ENCODE peak calls at places on chromosomes 3 and 15, in four cellular contexts. N, F, D and A are unnamed samples.

GRCh38 chr3:13902648-13903238 is 22.9 kb upstream of the WNT7A start:
- DNase-seq in N (no peak), F (no peak), D (no peak), A (no peak)

GRCh38 chr15:99059010-99059981 is 45.6 kb upstream of the SYNM start:
- DNase-seq in N (peak), F (peak), D (peak), A (peak)

GRCh38 chr3:64150527-64151238 is 74.6 kb downstream of the PRICKLE2 start:
- DNase-seq in N (no peak), F (peak), D (no peak), A (peak)

GRCh38 chr3:7517979-7518378 is 657.1 kb downstream of the GRM7 start:
- DNase-seq in N (no peak), F (no peak), D (no peak), A (no peak)

GRCh38 chr15:66390670-66391069 is 4.0 kb downstream of the MAP2K1 start:
- DNase-seq in N (no peak), F (no peak), D (peak), A (no peak)

GRCh38 chr3:17195192-17195611 is 310.4 kb downstream of the PLCL2 start:
- DNase-seq in N (no peak), F (no peak), D (peak), A (no peak)

GRCh38 chr3:31364711-31365110 is 168.0 kb upstream of the STT3B start:
- DNase-seq in N (no peak), F (no peak), D (peak), A (no peak)

GRCh38 chr15:78018968-78019644 is 58.4 kb downstream of the TBC1D2B start:
- DNase-seq in N (no peak), F (no peak), D (peak), A (no peak)

GRCh38 chr15:63948971-63949370 is 97.3 kb downstream of the DAPK2 start:
- DNase-seq in N (no peak), F (no peak), D (no peak), A (no peak)

GRCh38 chr15:73840771-73841170 is 32.6 kb upstream of the TBC1D21 start:
- DNase-seq in N (no peak), F (no peak), D (no peak), A (no peak)

GRCh38 chr15:73843787-73844186 is 29.6 kb upstream of the TBC1D21 start:
- DNase-seq in N (no peak), F (no peak), D (no peak), A (no peak)

GRCh38 chr15:73839699-73840098 is 33.7 kb upstream of the TBC1D21 start:
- DNase-seq in N (no peak), F (no peak), D (no peak), A (no peak)

GRCh38 chr15:73841756-73842590 is 31.4 kb upstream of the TBC1D21 start:
- DNase-seq in N (peak), F (no peak), D (no peak), A (no peak)

GRCh38 chr15:73838795-73839565 is 34.4 kb upstream of the TBC1D21 start:
- DNase-seq in N (no peak), F (no peak), D (no peak), A (no peak)
- TF ChIP-seq CTCF in N (no peak), F (no peak), D (no peak), A (no peak)

GRCh38 chr3:159482241-159483031 is 506.2 kb upstream of the IL12A start:
- DNase-seq in N (peak), F (no peak), D (no peak), A (no peak)
- TF ChIP-seq CTCF in N (no peak), F (no peak), D (no peak), A (no peak)

GRCh38 chr3:65342084-65342683 is 654.4 kb upstream of the ADAMTS9 start:
- DNase-seq in N (peak), F (peak), D (peak), A (peak)
- TF ChIP-seq CTCF in N (peak), F (peak), D (peak), A (peak)

GRCh38 chr15:37679627-37680026 is 254.8 kb upstream of the TMCO5A start:
- DNase-seq in N (no peak), F (no peak), D (no peak), A (no peak)

GRCh38 chr15:37678124-37678523 is 256.3 kb upstream of the TMCO5A start:
- DNase-seq in N (peak), F (no peak), D (no peak), A (no peak)

DNA sequence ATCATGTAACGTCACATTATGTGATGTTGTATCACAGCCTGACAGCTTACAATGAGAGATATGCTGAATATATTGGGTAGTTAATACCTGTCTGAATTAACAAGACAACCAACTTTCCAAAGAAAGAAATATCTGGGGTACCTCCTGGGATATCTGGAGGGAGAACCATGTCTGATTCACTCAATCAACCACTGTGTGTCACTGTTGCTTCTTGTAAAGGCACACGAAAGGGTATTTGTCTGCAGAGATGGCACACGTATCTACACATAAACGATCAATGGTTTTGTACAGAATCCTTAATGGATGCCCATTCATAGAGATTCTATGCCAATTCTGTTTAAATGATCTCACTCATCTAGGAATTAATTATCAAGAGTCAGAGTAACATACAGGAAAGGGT is 252.1 kb upstream of the TMCO5A start:
- DNase-seq in N (peak), F (peak), D (peak), A (no peak)
- TF ChIP-seq CTCF in N (peak), F (no peak), D (peak), A (peak)

GRCh38 chr3:195526492-195526891 is 16.6 kb downstream of the PPP1R2 start:
- DNase-seq in N (no peak), F (no peak), D (no peak), A (no peak)
- TF ChIP-seq CTCF in N (no peak), F (no peak), D (no peak), A (no peak)

DNA sequence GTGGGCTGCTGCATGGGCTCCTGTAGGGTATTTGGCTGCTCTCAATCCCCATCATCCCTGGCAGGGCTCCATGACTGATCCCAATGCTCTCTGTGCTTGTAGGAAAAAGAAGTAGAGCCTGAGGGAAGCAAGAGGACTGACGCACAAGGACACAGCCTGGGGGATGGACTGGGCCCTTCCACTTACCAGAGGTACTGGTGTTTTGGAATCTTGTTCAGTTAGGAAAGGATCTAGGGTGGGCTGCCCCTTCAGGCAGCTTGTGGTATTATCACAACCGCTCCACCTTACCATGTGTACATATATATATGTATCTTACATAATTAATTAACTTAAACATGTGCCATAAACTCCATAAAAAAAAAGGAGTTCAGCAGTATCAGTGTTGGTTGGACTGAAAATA is 1.3 kb downstream of the SLC28A2 start:
- DNase-seq in N (peak), F (no peak), D (peak), A (no peak)
- TF ChIP-seq CTCF in N (peak), F (no peak), D (peak), A (peak)

DNA sequence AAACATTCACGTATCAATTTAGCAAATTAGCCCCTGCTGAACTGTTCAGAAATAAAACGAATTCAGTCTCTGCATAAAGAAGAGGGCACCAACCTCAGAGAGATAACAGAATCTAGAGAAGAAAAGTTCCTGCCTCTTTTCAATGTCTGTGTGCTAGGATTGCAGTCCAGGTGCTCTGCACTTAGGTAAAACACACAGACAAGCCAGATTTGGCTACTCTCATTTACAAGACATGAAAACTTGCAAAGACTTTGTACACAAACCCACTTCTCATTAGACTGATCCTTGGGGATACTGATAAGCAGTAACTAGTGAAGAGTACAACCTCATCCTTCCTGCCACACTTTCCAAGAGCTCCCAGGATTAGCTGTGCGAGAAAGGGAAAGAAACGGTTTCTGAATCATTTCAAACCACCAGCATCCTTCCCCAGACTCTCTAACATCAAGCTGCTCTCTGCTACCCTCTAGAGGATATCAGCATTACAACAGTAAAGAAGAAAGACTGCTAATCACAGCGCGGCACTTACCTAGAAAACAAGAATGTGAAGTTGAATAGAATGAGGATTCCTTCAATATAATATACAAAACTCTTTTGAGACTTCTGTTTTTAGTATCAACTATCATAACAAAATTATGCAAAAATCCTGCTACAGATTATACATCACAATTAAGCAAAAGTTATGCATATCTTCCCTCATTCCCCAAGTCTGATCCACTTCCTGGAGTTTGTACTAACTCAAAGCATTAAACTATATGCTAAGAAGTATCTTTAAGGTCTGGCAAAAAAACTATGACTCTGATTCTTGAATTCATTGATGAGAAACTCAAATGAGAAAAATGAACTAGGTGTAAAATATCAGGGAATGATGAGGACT is 306.4 kb downstream of the MAGI1 start:
- DNase-seq in N (peak), F (peak), D (peak), A (no peak)
- TF ChIP-seq CTCF in N (peak), F (peak), D (peak), A (peak)

GRCh38 chr3:78878011-78878410 is 889.8 kb downstream of the ROBO1 start:
- DNase-seq in N (no peak), F (no peak), D (no peak), A (no peak)
- TF ChIP-seq CTCF in N (no peak), F (no peak), D (no peak), A (no peak)

DNA sequence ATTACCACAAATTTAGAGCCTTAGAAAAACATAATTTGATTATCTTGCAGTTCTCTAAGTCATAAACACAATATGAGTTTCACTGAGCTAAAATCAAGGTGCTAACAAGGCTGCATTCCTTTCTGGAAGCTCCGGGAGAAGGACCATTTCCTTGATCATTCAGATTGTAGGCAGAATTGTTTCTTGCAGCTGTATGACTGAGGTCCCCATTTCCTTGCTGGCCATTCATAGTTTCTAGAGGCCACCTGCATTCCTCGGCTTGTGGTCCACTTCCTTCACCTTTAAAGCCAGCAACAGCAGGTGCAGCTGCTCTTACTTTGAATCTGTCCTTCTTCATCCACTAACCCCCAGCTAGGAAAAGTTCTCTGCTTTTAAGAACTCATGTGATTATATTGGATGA is 58.7 kb downstream of the IFT80 start:
- DNase-seq in N (peak), F (no peak), D (no peak), A (no peak)
- TF ChIP-seq CTCF in N (no peak), F (no peak), D (no peak), A (no peak)